ENCODE peak calls at places on chromosome X, in ten cellular contexts. A, B, C, U, P, K, I, G, Q and V are unnamed samples.

GRCh38 chrX:23503835-23504539 is 163.3 kb upstream of the PRDX4 start:
- DNase-seq in A (peak), B (peak), C (peak), U (no peak), P (peak), K (peak), I (peak), G (no peak), Q (peak), V (no peak)

GRCh38 chrX:619812-620493 is 10.6 kb upstream of the SHOX start:
- DNase-seq in A (no peak), B (no peak), C (peak), U (no peak), P (no peak), K (no peak), I (no peak), G (no peak), Q (no peak), V (no peak)

GRCh38 chrX:98114026-98114425 is 1230.3 kb downstream of the RPA4 start:
- DNase-seq in A (no peak), B (no peak), C (no peak), U (no peak), P (no peak), K (no peak), I (no peak), G (no peak), Q (no peak), V (no peak)

GRCh38 chrX:123570011-123570590 is 162.8 kb downstream of the THOC2 start:
- DNase-seq in A (no peak), B (no peak), C (no peak), U (no peak), P (no peak), K (no peak), I (no peak), G (no peak), Q (no peak), V (no peak)

GRCh38 chrX:23756165-23756564 is 13.1 kb upstream of the ACOT9 start:
- DNase-seq in A (no peak), B (no peak), C (peak), U (peak), P (peak), K (peak), I (peak), G (peak), Q (peak), V (peak)

GRCh38 chrX:105063743-105064142 is 156.8 kb downstream of the TEX13A start:
- DNase-seq in A (no peak), B (no peak), C (peak), U (no peak), P (no peak), K (no peak), I (no peak), G (no peak), Q (no peak), V (no peak)

GRCh38 chrX:130654409-130654970 is 248.5 kb downstream of the ENOX2 start:
- DNase-seq in A (no peak), B (no peak), C (no peak), U (no peak), P (no peak), K (no peak), I (peak), G (no peak), Q (no peak), V (no peak)

GRCh38 chrX:1222511-1223252 is 10.2 kb upstream of the CRLF2 start:
- DNase-seq in A (no peak), B (no peak), C (no peak), U (no peak), P (no peak), K (no peak), I (peak), G (no peak), Q (no peak), V (no peak)

GRCh38 chrX:70433848-70434351 is 10.7 kb upstream of the DLG3 start:
- DNase-seq in A (no peak), B (no peak), C (peak), U (peak), P (peak), K (peak), I (peak), G (peak), Q (peak), V (peak)

GRCh38 chrX:86047174-86047991 is at the start of gene CHM:
- DNase-seq in A (peak), B (peak), C (peak), U (peak), P (peak), K (peak), I (peak), G (peak), Q (peak), V (peak)

GRCh38 chrX:114584983-114585842 is 1.3 kb downstream of the HTR2C start:
- DNase-seq in A (no peak), B (no peak), C (peak), U (no peak), P (no peak), K (no peak), I (no peak), G (no peak), Q (no peak), V (no peak)

GRCh38 chrX:22296871-22297270 is 24.2 kb downstream of the CBLL2 start:
- DNase-seq in A (no peak), B (no peak), C (no peak), U (no peak), P (no peak), K (no peak), I (peak), G (no peak), Q (no peak), V (no peak)

GRCh38 chrX:44447214-44447613 is 95.4 kb downstream of the FUNDC1 start:
- DNase-seq in A (no peak), B (no peak), C (no peak), U (no peak), P (no peak), K (no peak), I (no peak), G (no peak), Q (no peak), V (no peak)

GRCh38 chrX:41906515-41907165 is 16.7 kb downstream of the CASK start:
- DNase-seq in A (no peak), B (no peak), C (no peak), U (no peak), P (peak), K (peak), I (peak), G (no peak), Q (no peak), V (no peak)

GRCh38 chrX:154991039-154991438 is 31.5 kb downstream of the F8 start:
- DNase-seq in A (no peak), B (no peak), C (no peak), U (no peak), P (no peak), K (no peak), I (no peak), G (no peak), Q (no peak), V (no peak)

GRCh38 chrX:68843992-68844391 is 15.2 kb downstream of the EFNB1 start:
- DNase-seq in A (no peak), B (no peak), C (no peak), U (no peak), P (no peak), K (no peak), I (no peak), G (no peak), Q (no peak), V (no peak)

GRCh38 chrX:45240334-45240733 is 39.7 kb upstream of the DIPK2B start:
- DNase-seq in A (no peak), B (no peak), C (peak), U (no peak), P (peak), K (no peak), I (no peak), G (no peak), Q (no peak), V (no peak)

GRCh38 chrX:54509401-54509800 is 13.4 kb upstream of the FGD1 start:
- DNase-seq in A (no peak), B (no peak), C (peak), U (no peak), P (peak), K (peak), I (peak), G (no peak), Q (no peak), V (no peak)

GRCh38 chrX:150146271-150146888 is 208.1 kb upstream of the EOLA2 start:
- DNase-seq in A (no peak), B (no peak), C (peak), U (no peak), P (no peak), K (no peak), I (no peak), G (no peak), Q (no peak), V (no peak)

GRCh38 chrX:16839224-16839851 is 30.8 kb downstream of the RBBP7 start:
- DNase-seq in A (no peak), B (no peak), C (no peak), U (no peak), P (no peak), K (no peak), I (no peak), G (no peak), Q (no peak), V (no peak)

GRCh38 chrX:129653985-129654651 is 638 bp downstream of the APLN start:
- DNase-seq in A (no peak), B (no peak), C (peak), U (no peak), P (no peak), K (no peak), I (peak), G (no peak), Q (peak), V (peak)

GRCh38 chrX:28920554-28920953 is 333.3 kb downstream of the IL1RAPL1 start:
- DNase-seq in A (no peak), B (no peak), C (peak), U (no peak), P (peak), K (no peak), I (no peak), G (no peak), Q (no peak), V (no peak)

GRCh38 chrX:64447207-64447606 is 52.0 kb upstream of the MTMR8 start:
- DNase-seq in A (no peak), B (no peak), C (no peak), U (no peak), P (no peak), K (no peak), I (no peak), G (no peak), Q (no peak), V (no peak)

GRCh38 chrX:86421771-86422170 is 273.5 kb downstream of the DACH2 start:
- DNase-seq in A (no peak), B (no peak), C (no peak), U (no peak), P (peak), K (no peak), I (no peak), G (no peak), Q (no peak), V (no peak)

GRCh38 chrX:47283015-47283771 is 50.4 kb downstream of the USP11 start:
- DNase-seq in A (no peak), B (peak), C (no peak), U (no peak), P (no peak), K (peak), I (peak), G (no peak), Q (peak), V (no peak)

GRCh38 chrX:33128048-33128805 is 83.1 kb downstream of the DMD start:
- DNase-seq in A (no peak), B (no peak), C (no peak), U (no peak), P (no peak), K (no peak), I (no peak), G (no peak), Q (no peak), V (no peak)

GRCh38 chrX:49627030-49627777 is 28.4 kb downstream of the GAGE1 start:
- DNase-seq in A (no peak), B (no peak), C (peak), U (no peak), P (no peak), K (peak), I (peak), G (peak), Q (peak), V (peak)

GRCh38 chrX:14872355-14872754 is 514 bp downstream of the FANCB start:
- DNase-seq in A (no peak), B (no peak), C (peak), U (no peak), P (no peak), K (no peak), I (peak), G (no peak), Q (peak), V (no peak)

GRCh38 chrX:7145454-7145853 is 2.1 kb upstream of the STS start:
- DNase-seq in A (no peak), B (no peak), C (no peak), U (no peak), P (peak), K (no peak), I (peak), G (no peak), Q (no peak), V (no peak)

GRCh38 chrX:7147431-7147977 is at the start of gene STS:
- DNase-seq in A (no peak), B (no peak), C (peak), U (peak), P (peak), K (peak), I (no peak), G (no peak), Q (peak), V (no peak)

GRCh38 chrX:7146026-7146702 is 1.3 kb upstream of the STS start:
- DNase-seq in A (no peak), B (no peak), C (no peak), U (no peak), P (no peak), K (no peak), I (peak), G (no peak), Q (no peak), V (no peak)

GRCh38 chrX:7147978-7148824 is at the start of gene PUDP:
- DNase-seq in A (peak), B (no peak), C (peak), U (peak), P (peak), K (peak), I (peak), G (peak), Q (peak), V (peak)

GRCh38 chrX:7146703-7147430 is 645 bp upstream of the STS start:
- DNase-seq in A (no peak), B (no peak), C (no peak), U (no peak), P (no peak), K (peak), I (peak), G (no peak), Q (no peak), V (no peak)
- H3K4me3 ChIP-seq in A (peak), B (peak), C (peak), U (peak), P (peak), K (peak), I (peak), G (peak), Q (peak), V (peak)

DNA sequence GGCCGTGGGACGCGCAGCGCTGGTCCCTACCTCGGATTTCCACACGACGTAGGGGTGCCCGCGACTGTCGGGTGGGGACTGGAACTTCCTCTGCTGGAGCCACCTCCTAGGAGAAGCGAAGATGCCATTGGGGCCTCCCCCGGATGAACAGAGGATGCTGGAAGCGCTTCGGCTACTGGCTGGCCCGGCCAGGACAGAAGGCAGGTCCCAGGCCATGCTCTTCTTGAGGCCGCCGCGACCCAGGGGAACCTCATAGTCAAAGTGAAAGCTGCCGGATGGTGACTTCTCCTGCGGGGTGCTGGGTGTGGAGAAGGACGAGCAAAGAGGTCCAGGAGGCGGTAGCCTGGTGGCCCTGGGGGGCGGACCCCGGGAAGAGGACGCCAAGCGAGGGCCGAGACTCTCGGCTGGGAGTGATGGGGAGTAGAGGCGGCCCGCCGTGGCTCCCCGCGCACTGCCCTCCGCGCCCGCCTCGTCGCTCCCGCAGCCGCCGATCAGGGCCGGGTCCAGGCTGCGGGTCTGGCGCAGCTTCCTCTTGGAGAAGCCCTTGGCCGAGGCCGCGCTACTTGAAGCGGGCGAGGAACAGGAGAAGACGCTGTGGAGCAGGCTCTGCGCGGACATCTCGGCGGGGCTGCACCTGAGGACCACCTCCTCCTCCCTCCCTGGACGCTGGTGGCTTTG is 1.4 kb downstream of the ARHGAP6 start:
- DNase-seq in A (no peak), B (no peak), C (peak), U (no peak), P (no peak), K (peak), I (peak), G (no peak), Q (no peak), V (no peak)
- H3K4me3 ChIP-seq in A (peak), B (peak), C (peak), U (peak), P (no peak), K (peak), I (peak), G (no peak), Q (no peak), V (no peak)

GRCh38 chrX:13144927-13145659 is 100.7 kb upstream of the FAM9C start:
- DNase-seq in A (no peak), B (no peak), C (no peak), U (no peak), P (peak), K (no peak), I (peak), G (no peak), Q (no peak), V (no peak)

GRCh38 chrX:13147758-13148157 is 103.3 kb upstream of the FAM9C start:
- DNase-seq in A (no peak), B (no peak), C (no peak), U (no peak), P (peak), K (no peak), I (no peak), G (no peak), Q (no peak), V (no peak)

GRCh38 chrX:13140007-13140406 is 95.6 kb upstream of the FAM9C start:
- DNase-seq in A (no peak), B (no peak), C (no peak), U (no peak), P (no peak), K (no peak), I (no peak), G (no peak), Q (no peak), V (no peak)

GRCh38 chrX:13147147-13147546 is 102.7 kb upstream of the FAM9C start:
- DNase-seq in A (no peak), B (no peak), C (no peak), U (no peak), P (no peak), K (no peak), I (no peak), G (no peak), Q (no peak), V (no peak)

DNA sequence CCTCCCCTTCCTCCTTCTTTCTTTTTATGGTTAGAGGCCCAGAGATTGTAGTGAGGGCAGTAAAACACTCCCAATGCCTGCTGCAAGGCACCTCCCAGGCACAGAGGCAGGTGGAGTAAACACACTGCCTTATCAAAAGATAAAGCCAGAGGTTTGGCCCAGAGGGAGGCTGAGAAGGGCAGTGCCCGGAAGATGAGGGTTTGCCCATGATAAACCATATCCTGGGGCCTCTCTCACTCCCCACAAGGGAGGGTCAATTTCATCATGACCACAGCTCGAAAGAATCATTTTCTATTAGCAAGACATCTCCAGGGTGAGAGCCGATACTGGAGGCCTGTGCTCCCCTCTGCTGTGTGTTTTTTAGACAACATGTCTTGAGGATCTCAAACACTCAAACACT is 98.5 kb upstream of the FAM9C start:
- DNase-seq in A (no peak), B (no peak), C (no peak), U (no peak), P (no peak), K (no peak), I (no peak), G (no peak), Q (no peak), V (no peak)
- H3K4me3 ChIP-seq in A (no peak), B (no peak), C (no peak), U (no peak), P (no peak), K (no peak), I (no peak), G (no peak), Q (no peak), V (no peak)

DNA sequence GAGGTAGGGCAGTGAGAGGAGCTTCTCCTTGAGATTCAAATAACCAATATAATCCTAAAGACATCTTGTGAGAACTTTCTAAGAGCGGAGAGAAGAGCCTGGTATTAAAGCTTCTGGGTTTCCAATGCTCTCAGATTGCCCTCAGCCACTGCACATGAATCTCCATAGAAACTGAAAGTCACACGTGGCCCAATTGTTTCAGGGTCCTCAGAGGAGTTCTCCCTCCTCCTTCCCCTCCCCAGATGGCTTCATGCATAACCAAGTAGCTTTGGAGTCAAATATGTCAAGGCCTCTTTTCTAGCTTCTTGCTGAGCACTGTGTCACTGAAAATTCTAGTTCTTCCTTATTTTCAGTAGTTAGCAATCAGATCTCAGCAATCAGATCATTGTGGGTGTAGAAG is 2.3 kb downstream of the BTK start:
- DNase-seq in A (no peak), B (no peak), C (no peak), U (no peak), P (no peak), K (no peak), I (no peak), G (no peak), Q (no peak), V (no peak)
- H3K4me3 ChIP-seq in A (no peak), B (no peak), C (no peak), U (no peak), P (no peak), K (no peak), I (no peak), G (no peak), Q (no peak), V (no peak)

DNA sequence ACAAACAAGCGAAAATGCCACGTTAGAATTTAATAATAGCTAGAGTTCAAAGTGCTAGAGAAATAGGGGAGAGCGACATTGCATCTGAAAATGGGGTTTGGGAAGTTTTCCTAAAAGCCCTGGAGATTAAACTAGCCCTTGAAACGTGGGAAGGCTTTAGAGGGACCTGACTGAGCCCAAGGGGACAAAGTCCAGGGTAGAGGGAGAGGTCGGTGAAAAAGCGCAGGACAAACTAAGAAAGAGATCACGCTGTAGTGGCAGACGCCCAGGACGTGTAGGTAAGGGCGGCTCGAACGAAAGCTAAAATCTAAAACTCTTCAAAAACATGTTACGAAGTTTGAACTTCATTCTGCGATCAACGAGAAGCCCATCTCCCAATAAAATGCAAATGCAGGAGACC is 1.1 kb upstream of the ATP11C start:
- DNase-seq in A (no peak), B (no peak), C (no peak), U (no peak), P (no peak), K (no peak), I (no peak), G (no peak), Q (no peak), V (no peak)
- H3K4me3 ChIP-seq in A (peak), B (peak), C (peak), U (peak), P (no peak), K (no peak), I (peak), G (no peak), Q (no peak), V (peak)

GRCh38 chrX:119606508-119607389 is 525 bp upstream of the NKRF start:
- DNase-seq in A (peak), B (no peak), C (no peak), U (no peak), P (no peak), K (peak), I (peak), G (no peak), Q (no peak), V (no peak)
- H3K4me3 ChIP-seq in A (peak), B (peak), C (peak), U (peak), P (peak), K (peak), I (peak), G (peak), Q (peak), V (peak)

DNA sequence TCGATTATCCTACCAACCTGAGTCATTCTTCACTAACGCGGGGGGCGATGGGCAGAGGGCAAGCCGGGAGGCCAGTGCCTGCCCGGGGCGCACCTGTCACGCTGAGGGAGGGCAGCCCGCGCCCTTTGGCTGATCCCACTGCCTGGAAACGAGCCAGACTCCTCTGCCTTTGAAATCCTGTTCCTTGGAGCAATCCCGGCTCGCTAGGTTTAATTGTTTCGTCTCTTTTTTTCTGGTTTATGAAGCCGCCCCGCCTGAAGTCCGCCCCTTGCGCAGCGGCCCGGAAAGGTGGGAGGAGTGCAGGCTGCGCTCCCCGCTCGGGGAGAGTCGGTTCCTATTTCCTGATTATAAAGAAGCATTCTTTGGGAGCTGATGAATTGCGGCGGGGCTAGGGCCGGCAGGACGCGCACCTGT is 484.2 kb downstream of the BCOR start:
- DNase-seq in A (no peak), B (no peak), C (peak), U (peak), P (peak), K (peak), I (peak), G (no peak), Q (peak), V (no peak)
- H3K4me3 ChIP-seq in A (peak), B (no peak), C (peak), U (no peak), P (peak), K (peak), I (no peak), G (peak), Q (peak), V (no peak)